ENCODE peak calls at places on chromosomes 7 and 10, in ten cellular contexts. D is testis, X is heart left ventricle, N is body of pancreas, G is neural progenitor cell, J is sigmoid colon, T is prostate gland, Q is adrenal gland, H is uterus, L is hepatocyte. W is an unnamed sample. For H3K27me3, the result is how much of the 10 kb centered on the place peaks cover.

GRCh38 chr10:80155696-80156215 is 23.2 kb downstream of the PLAC9 start:
- DNase-seq in D (no peak), X (no peak), N (no peak), G (no peak), J (no peak), T (no peak), Q (no peak), H (no peak), L (no peak), W (no peak)

GRCh38 chr10:118692911-118693310 is 61.9 kb downstream of the CACUL1 start:
- DNase-seq in D (no peak), X (no peak), N (no peak), G (no peak), J (no peak), T (no peak), Q (no peak), H (no peak), L (no peak), W (no peak)

GRCh38 chr7:145036592-145037386 is 200.9 kb upstream of the TPK1 start:
- DNase-seq in D (peak), X (no peak), N (peak), G (peak), J (no peak), T (peak), Q (peak), H (no peak), L (peak), W (peak)

GRCh38 chr7:4556868-4557620 is 125.1 kb upstream of the FOXK1 start:
- DNase-seq in D (no peak), X (no peak), N (no peak), G (no peak), J (peak), T (peak), Q (no peak), H (no peak), L (no peak), W (no peak)

GRCh38 chr10:131452926-131453771 is 141.6 kb upstream of the TCERG1L start:
- DNase-seq in D (peak), X (no peak), N (no peak), G (peak), J (no peak), T (no peak), Q (peak), H (no peak), L (peak), W (no peak)

GRCh38 chr7:25260862-25261454 is 32.7 kb upstream of the NPVF start:
- DNase-seq in D (no peak), X (no peak), N (no peak), G (no peak), J (no peak), T (no peak), Q (no peak), H (no peak), L (peak), W (no peak)

GRCh38 chr7:87027900-87028299 is 31.6 kb downstream of the ELAPOR2 start:
- DNase-seq in D (no peak), X (no peak), N (no peak), G (no peak), J (no peak), T (no peak), Q (no peak), H (no peak), L (no peak), W (no peak)

GRCh38 chr7:57182031-57182430 is 49.8 kb upstream of the ZNF479 start:
- DNase-seq in D (no peak), X (no peak), N (no peak), G (no peak), J (no peak), T (no peak), Q (no peak), H (no peak), L (no peak), W (no peak)

GRCh38 chr10:127986543-127987466 is 79.9 kb downstream of the PTPRE start:
- DNase-seq in D (no peak), X (no peak), N (no peak), G (no peak), J (peak), T (no peak), Q (no peak), H (no peak), L (no peak), W (no peak)

GRCh38 chr10:129163536-129163935 is 303.5 kb upstream of the MGMT start:
- DNase-seq in D (no peak), X (no peak), N (no peak), G (no peak), J (no peak), T (no peak), Q (no peak), H (no peak), L (no peak), W (no peak)

GRCh38 chr10:17669185-17669872 is 25.4 kb downstream of the STAM start:
- DNase-seq in D (no peak), X (no peak), N (no peak), G (no peak), J (no peak), T (no peak), Q (no peak), H (no peak), L (no peak), W (no peak)

GRCh38 chr7:5691536-5692090 is 89.8 kb downstream of the RNF216 start:
- DNase-seq in D (no peak), X (no peak), N (no peak), G (no peak), J (no peak), T (no peak), Q (no peak), H (no peak), L (no peak), W (no peak)

GRCh38 chr7:87131806-87132205 is 20.4 kb upstream of the DMTF1 start:
- DNase-seq in D (no peak), X (no peak), N (no peak), G (no peak), J (no peak), T (no peak), Q (no peak), H (no peak), L (no peak), W (no peak)

GRCh38 chr10:1650542-1651279 is 86.6 kb downstream of the ADARB2 start:
- DNase-seq in D (no peak), X (no peak), N (no peak), G (no peak), J (peak), T (no peak), Q (no peak), H (no peak), L (no peak), W (no peak)

GRCh38 chr10:1646332-1646731 is 91.0 kb downstream of the ADARB2 start:
- DNase-seq in D (no peak), X (no peak), N (no peak), G (no peak), J (peak), T (no peak), Q (no peak), H (no peak), L (no peak), W (no peak)

GRCh38 chr10:1645896-1646295 is 91.4 kb downstream of the ADARB2 start:
- DNase-seq in D (no peak), X (no peak), N (no peak), G (no peak), J (peak), T (no peak), Q (no peak), H (no peak), L (no peak), W (no peak)

GRCh38 chr10:1651280-1651975 is 85.9 kb downstream of the ADARB2 start:
- DNase-seq in D (no peak), X (no peak), N (no peak), G (no peak), J (peak), T (no peak), Q (no peak), H (no peak), L (no peak), W (no peak)

DNA sequence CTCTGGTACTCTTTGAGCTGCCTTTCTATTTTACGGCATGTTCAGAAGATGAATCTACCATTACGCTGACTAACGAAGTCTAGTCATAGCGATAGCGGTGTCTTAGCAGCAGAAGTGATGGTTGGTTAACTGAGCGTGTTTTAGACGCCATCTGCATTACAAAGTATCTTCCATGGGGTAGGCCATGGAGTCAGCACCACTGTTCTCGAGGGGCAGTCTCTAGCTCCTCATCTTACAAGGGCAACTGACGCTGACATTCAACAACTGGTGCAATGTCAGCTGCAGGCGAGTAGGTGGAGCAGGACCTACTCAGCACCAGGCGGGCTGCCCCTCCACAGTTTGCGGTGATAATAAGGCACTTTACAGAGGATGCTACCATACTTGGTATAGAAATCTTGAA is 88.7 kb downstream of the ADARB2 start:
- DNase-seq in D (no peak), X (no peak), N (no peak), G (no peak), J (peak), T (no peak), Q (no peak), H (no peak), L (no peak), W (no peak)
- H3K27me3 ChIP-seq in D (under half), X (under half), N (under half), G (under half), J (under half), T (under half), Q (under half), H (under half), L (under half), W (under half)

GRCh38 chr10:71527135-71527534 is 130.4 kb downstream of the CDH23 start:
- DNase-seq in D (peak), X (no peak), N (peak), G (no peak), J (no peak), T (no peak), Q (peak), H (no peak), L (no peak), W (no peak)

GRCh38 chr10:71528371-71529202 is 131.9 kb downstream of the CDH23 start:
- DNase-seq in D (no peak), X (no peak), N (no peak), G (peak), J (no peak), T (no peak), Q (no peak), H (no peak), L (no peak), W (no peak)

GRCh38 chr10:71526662-71527061 is 129.9 kb downstream of the CDH23 start:
- DNase-seq in D (no peak), X (no peak), N (no peak), G (no peak), J (no peak), T (no peak), Q (no peak), H (no peak), L (no peak), W (no peak)

GRCh38 chr10:71530781-71531180 is 134.1 kb downstream of the CDH23 start:
- DNase-seq in D (no peak), X (no peak), N (no peak), G (no peak), J (no peak), T (no peak), Q (no peak), H (no peak), L (no peak), W (no peak)

GRCh38 chr10:71529203-71529537 is 132.4 kb downstream of the CDH23 start:
- DNase-seq in D (no peak), X (no peak), N (no peak), G (no peak), J (no peak), T (no peak), Q (no peak), H (no peak), L (no peak), W (no peak)
- H3K27ac ChIP-seq in D (no peak), X (no peak), N (no peak), G (peak), J (no peak), T (no peak), Q (no peak), H (no peak), L (no peak), W (no peak)

GRCh38 chr7:106022193-106022821 is 59.2 kb downstream of the CDHR3 start:
- DNase-seq in D (no peak), X (no peak), N (peak), G (no peak), J (no peak), T (no peak), Q (no peak), H (no peak), L (no peak), W (peak)
- TF ChIP-seq CTCF in D (no peak), X (no peak), N (no peak), G (no peak), J (no peak), T (no peak), Q (no peak), H (no peak), L (no peak), W (no peak)

GRCh38 chr10:98619446-98619845 is 172.7 kb upstream of the HPS1 start:
- DNase-seq in D (no peak), X (no peak), N (no peak), G (no peak), J (no peak), T (no peak), Q (no peak), H (no peak), L (no peak), W (no peak)
- H3K27me3 ChIP-seq in D (under half), X (under half), N (under half), G (under half), J (under half), T (under half), Q (under half), H (under half), L (under half), W (under half)

DNA sequence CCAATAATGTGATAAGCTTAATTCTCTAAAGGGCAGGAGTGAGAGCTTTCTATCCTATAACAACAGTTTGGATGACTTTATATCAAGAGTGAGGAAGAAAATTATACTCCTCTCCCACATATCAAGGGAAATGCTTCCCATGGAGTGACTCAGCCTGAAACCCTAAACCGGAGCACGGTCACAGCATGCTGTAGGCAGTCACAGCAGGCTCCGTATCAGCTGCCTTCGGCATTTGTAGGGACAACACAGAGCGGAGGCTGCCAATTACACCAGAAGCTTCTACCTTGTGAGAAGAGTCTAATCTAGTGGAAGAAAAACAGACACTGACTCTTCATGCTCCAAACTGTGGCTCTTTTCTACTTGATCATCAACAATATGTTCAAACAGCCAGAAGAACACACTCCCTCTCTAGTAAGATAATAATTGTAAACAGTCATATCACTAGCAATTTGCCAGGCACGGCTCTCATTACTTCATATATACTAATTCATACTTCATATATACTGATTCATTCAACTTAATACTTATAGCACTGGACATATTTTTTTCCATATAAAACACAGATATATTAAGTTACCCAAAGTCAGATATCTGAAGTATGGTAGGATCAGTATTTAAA is 65.9 kb downstream of the DGKB start:
- DNase-seq in D (no peak), X (peak), N (peak), G (peak), J (peak), T (no peak), Q (no peak), H (peak), L (peak), W (no peak)
- H3K27ac ChIP-seq in D (no peak), X (peak), N (no peak), G (no peak), J (no peak), T (no peak), Q (no peak), H (no peak), L (no peak), W (no peak)

GRCh38 chr7:34776748-34777358 is 118.8 kb downstream of the NPSR1 start:
- DNase-seq in D (no peak), X (no peak), N (no peak), G (no peak), J (no peak), T (no peak), Q (no peak), H (no peak), L (no peak), W (no peak)
- TF ChIP-seq CTCF in D (no peak), X (no peak), N (no peak), G (no peak), J (no peak), T (no peak), Q (no peak), H (no peak), L (no peak), W (no peak)

GRCh38 chr10:122404576-122404975 is 30.1 kb downstream of the PLEKHA1 start:
- DNase-seq in D (no peak), X (no peak), N (no peak), G (no peak), J (no peak), T (no peak), Q (no peak), H (no peak), L (no peak), W (no peak)
- H3K27me3 ChIP-seq in D (under half), X (under half), N (under half), G (under half), J (under half), T (under half), Q (under half), H (under half), L (under half), W (under half)

DNA sequence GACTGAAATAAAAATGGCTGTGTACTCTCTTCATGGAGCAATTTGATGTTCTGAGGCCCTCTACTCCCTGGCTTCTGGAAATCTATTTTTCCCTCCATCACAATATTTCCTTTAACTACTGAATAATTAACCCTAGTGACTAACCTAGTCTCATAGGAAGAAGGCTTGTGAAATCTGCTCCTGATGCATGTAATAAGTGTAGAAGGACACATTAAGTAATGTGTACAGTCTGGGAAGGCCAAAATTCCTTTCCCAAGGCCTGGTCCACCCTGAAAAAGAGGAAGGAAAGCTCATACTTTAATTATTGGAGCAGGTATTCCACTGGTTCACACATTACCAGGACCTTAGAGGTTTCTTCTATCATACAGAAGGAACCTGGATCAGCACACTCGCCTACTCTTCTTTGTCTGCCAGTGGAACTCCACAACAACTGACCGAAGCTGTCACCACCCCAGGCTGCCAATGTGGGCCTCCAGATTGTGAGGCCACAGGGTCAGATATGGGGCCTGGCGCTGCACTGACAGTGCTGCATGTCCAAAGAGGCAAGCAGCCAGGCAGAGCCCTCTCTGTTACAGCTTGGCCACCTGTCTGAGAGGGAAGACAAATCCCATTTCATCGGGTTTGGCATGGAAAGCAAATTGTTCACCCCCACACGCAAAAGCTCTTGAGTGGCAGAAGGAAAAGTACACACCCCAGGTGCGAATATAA is 54.4 kb upstream of the FAM133B start:
- DNase-seq in D (no peak), X (peak), N (no peak), G (no peak), J (no peak), T (no peak), Q (peak), H (no peak), L (no peak), W (no peak)
- H3K27ac ChIP-seq in D (no peak), X (peak), N (no peak), G (no peak), J (no peak), T (no peak), Q (peak), H (peak), L (peak), W (no peak)

DNA sequence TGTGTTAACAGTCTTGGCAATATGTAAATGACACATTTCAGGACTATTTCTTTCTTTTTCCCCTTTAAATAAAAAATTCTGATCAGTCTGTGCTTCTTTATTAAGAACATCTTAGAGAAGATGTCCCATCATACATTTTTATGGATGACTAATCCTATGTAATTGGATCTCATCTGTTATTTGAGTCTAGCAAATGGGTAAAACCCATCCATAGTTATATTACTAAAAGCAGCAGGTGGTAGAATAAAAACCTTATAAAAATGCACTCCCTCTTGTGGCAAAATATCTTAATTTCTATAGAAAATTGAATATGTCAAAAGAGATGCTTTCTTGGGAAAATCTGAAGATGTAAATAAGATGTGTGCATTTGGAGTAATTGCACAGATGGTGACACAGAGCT is 35.3 kb downstream of the TRRAP start:
- DNase-seq in D (no peak), X (no peak), N (no peak), G (no peak), J (no peak), T (no peak), Q (no peak), H (no peak), L (no peak), W (no peak)
- TF ChIP-seq CTCF in D (no peak), X (no peak), N (no peak), G (no peak), J (no peak), T (no peak), Q (no peak), H (no peak), L (no peak), W (no peak)

DNA sequence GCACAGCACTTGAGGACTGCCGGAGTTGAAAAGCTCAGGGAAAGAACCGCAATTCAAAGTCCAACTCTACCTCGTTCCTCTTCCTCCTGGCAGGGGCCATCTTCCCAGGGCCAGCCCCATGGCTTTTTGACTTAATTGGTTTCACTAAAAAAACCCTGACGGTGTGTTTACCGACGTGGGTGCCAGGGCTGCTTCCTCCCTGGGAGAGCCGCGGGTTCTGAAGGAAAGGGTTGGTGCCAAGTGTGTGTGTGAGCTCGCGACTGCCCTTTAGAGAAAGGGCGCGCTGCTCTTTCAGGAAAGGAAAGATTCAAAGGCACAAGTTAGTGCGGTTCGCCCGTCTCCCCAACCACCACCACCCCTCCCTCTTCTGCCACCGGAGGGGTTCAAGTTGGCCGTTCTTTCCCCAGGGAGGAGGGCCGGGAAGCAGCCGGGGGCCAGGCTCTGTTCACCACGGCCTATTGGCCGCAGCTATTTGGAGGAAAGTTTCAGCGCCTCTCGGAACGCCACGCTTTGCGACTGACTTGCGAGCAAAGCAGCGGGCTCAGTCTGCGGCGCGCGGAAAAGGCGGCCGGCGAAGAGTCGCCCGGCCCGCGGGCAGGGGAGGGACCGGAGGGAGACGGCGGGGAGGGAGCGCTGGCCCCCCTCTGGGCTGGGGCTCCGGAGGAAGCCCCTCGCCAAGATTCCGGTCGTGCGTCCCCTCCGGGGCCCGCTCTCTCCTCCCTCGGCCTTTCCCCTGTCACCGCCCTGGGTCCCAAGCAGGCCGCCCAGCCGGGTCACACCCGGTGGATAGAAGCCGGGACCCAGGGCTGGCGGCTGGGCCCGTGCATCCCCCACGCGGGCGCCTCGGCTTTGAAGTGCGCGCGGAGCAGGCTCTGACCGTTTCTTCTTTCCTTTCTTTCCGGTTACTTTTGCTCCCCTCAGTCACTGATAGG is 165.8 kb upstream of the PPP1R3A start:
- DNase-seq in D (peak), X (peak), N (peak), G (peak), J (peak), T (peak), Q (peak), H (peak), L (peak), W (no peak)
- H3K27me3 ChIP-seq in D (under half), X (under half), N (under half), G (half or more), J (under half), T (under half), Q (under half), H (under half), L (under half), W (half or more)